ENCODE peak calls at places on chromosomes 3 and 15, in five cellular contexts. D is globus pallidus, X is GM13977, S is IMR-90, G is memory B cell. O is an unnamed sample.
A peak's percentile ranks its signal among the peaks of the same experiment; 100 is the strongest.

GRCh38 chr3:27165348-27165747 is 203.8 kb downstream of the NEK10 start:
- DNase-seq in X (no peak), S (peak; percentile 42), G (no peak), D (no peak), O (no peak)

GRCh38 chr15:56236197-56236596 is 7.5 kb downstream of the RFX7 start:
- DNase-seq in D (no peak), X (no peak), G (no peak), S (peak; percentile 44), O (no peak)

GRCh38 chr3:187567741-187568140 is 102.5 kb downstream of the SST start:
- DNase-seq in S (peak; percentile 57), D (no peak), X (no peak), G (no peak), O (no peak)

GRCh38 chr15:40843885-40844542 is at the start of gene SPINT1:
- DNase-seq in G (peak; percentile 25), D (no peak), X (peak; percentile 80), S (no peak), O (no peak)

GRCh38 chr15:74133071-74133702 is 2.8 kb downstream of the ISLR2 start:
- DNase-seq in D (no peak), X (peak; percentile 46), G (no peak), S (no peak), O (no peak)

GRCh38 chr3:59872121-59872520 is 822.3 kb upstream of the CFAP20DC start:
- DNase-seq in S (no peak), X (no peak), G (no peak), D (no peak), O (no peak)

GRCh38 chr15:60683156-60683555 is 204.2 kb upstream of the ICE2 start:
- DNase-seq in S (no peak), X (no peak), G (no peak), D (no peak), O (no peak)

GRCh38 chr3:192652731-192653130 is 74.6 kb downstream of the FGF12 start:
- DNase-seq in G (no peak), X (no peak), D (no peak), S (no peak), O (no peak)

GRCh38 chr3:95923496-95924210 is 890.7 kb upstream of the EPHA6 start:
- DNase-seq in G (no peak), X (no peak), S (peak; percentile 94), D (no peak), O (no peak)

GRCh38 chr15:56978898-56979662 is 60.6 kb downstream of the TCF12 start:
- DNase-seq in X (no peak), G (no peak), S (peak; percentile 71), D (no peak), O (no peak)

O was measured in Right ventricle myocardium inferior.